ENCODE peak calls at places on chromosomes 6 and 20, in six cellular contexts. M is GM23248; S is central memory CD4-positive, alpha-beta T cell; Y is stimulated activated CD4-positive, alpha-beta T cell treated with anti-CD3 and anti-CD28 coated beads, TNF-alpha, amount 100 ng/mL, for 1 hour; L is NCI-H774; A is ELF-1. O is an unnamed sample.

GRCh38 chr6:29762781-29763214 is 39.6 kb downstream of the HLA-F start:
- DNase-seq in A (no peak), L (no peak), S (no peak), M (peak), Y (no peak), O (peak)

GRCh38 chr6:36676142-36677058 is 2.1 kb upstream of the CDKN1A start:
- DNase-seq in A (peak), Y (no peak), S (no peak), M (peak), L (no peak), O (no peak)

GRCh38 chr6:123830110-123830509 is 26.4 kb downstream of the NKAIN2 start:
- DNase-seq in S (no peak), Y (no peak), L (no peak), A (peak), M (no peak), O (peak)

GRCh38 chr6:133637436-133637835 is 251.5 kb upstream of the TCF21 start:
- DNase-seq in M (no peak), L (no peak), A (no peak), Y (no peak), S (no peak), O (no peak)

GRCh38 chr6:37368961-37369320 is 15.2 kb downstream of the RNF8 start:
- DNase-seq in M (no peak), A (no peak), L (no peak), S (no peak), Y (no peak), O (no peak)

GRCh38 chr6:131831392-131831791 is 23.6 kb downstream of the ENPP1 start:
- DNase-seq in M (peak), A (no peak), Y (no peak), S (no peak), L (no peak), O (no peak)

GRCh38 chr20:47749367-47749766 is 35.9 kb downstream of the SULF2 start:
- DNase-seq in S (no peak), M (no peak), A (no peak), L (no peak), Y (no peak), O (peak)

GRCh38 chr6:170403451-170403850 is 96.9 kb downstream of the FAM120B start:
- DNase-seq in S (no peak), Y (no peak), A (peak), M (peak), L (no peak), O (no peak)

GRCh38 chr6:157253699-157254098 is 69.6 kb downstream of the TMEM242 start:
- DNase-seq in L (no peak), M (no peak), A (no peak), S (no peak), Y (no peak), O (no peak)

GRCh38 chr6:160534050-160534696 is 129.9 kb downstream of the LPA start:
- DNase-seq in Y (peak), S (peak), A (peak), L (peak), M (peak), O (peak)

GRCh38 chr6:117549606-117550005 is 52.7 kb downstream of the GOPC start:
- DNase-seq in S (peak), Y (no peak), L (no peak), A (no peak), M (no peak), O (no peak)

GRCh38 chr6:5580736-5581568 is 319.6 kb downstream of the FARS2 start:
- DNase-seq in M (no peak), S (no peak), Y (no peak), L (no peak), A (no peak), O (no peak)

GRCh38 chr20:51378171-51378928 is 164.2 kb downstream of the NFATC2 start:
- DNase-seq in M (no peak), Y (no peak), L (no peak), S (no peak), A (peak), O (no peak)

GRCh38 chr6:169997930-169998218 is 246.5 kb downstream of the ERMARD start:
- DNase-seq in L (no peak), A (no peak), Y (no peak), S (no peak), M (no peak), O (no peak)

GRCh38 chr20:50331469-50332251 is 141.0 kb downstream of the CEBPB start:
- DNase-seq in L (no peak), M (no peak), Y (no peak), A (no peak), S (no peak), O (no peak)

GRCh38 chr6:170271771-170272314 is 19.0 kb downstream of the DLL1 start:
- DNase-seq in A (no peak), M (no peak), S (peak), L (no peak), Y (no peak), O (no peak)

GRCh38 chr20:59149678-59150504 is 13.7 kb upstream of the ZNF831 start:
- DNase-seq in S (peak), M (no peak), L (no peak), Y (peak), A (peak), O (no peak)

GRCh38 chr20:52529856-52530255 is 338.3 kb upstream of the ZFP64 start:
- DNase-seq in A (no peak), S (no peak), M (peak), Y (no peak), L (no peak), O (no peak)

GRCh38 chr20:22791877-22792525 is 207.6 kb upstream of the FOXA2 start:
- DNase-seq in S (no peak), A (no peak), M (no peak), Y (no peak), L (no peak), O (no peak)

GRCh38 chr6:115983998-115984397 is 76.7 kb downstream of the FRK start:
- DNase-seq in S (no peak), Y (no peak), A (no peak), M (no peak), L (no peak), O (no peak)

GRCh38 chr6:143027058-143027457 is 33.6 kb upstream of the AIG1 start:
- DNase-seq in L (no peak), M (peak), A (peak), Y (peak), S (peak), O (peak)

GRCh38 chr6:30942338-30943060 is 1.7 kb downstream of the MUCL3 start:
- DNase-seq in L (no peak), M (peak), S (no peak), Y (no peak), A (peak), O (peak)

GRCh38 chr6:7136859-7137334 is 29.1 kb downstream of the RREB1 start:
- DNase-seq in Y (no peak), L (no peak), M (no peak), A (peak), S (no peak), O (peak)

GRCh38 chr6:43644940-43645612 is at the start of gene RSPH9:
- DNase-seq in S (peak), A (peak), Y (peak), L (peak), M (peak), O (peak)

GRCh38 chr20:41608606-41609005 is 9.6 kb downstream of the CHD6 start:
- DNase-seq in S (no peak), M (no peak), A (no peak), L (no peak), Y (no peak), O (no peak)

GRCh38 chr6:137405806-137406205 is 88.4 kb downstream of the OLIG3 start:
- DNase-seq in M (no peak), L (no peak), Y (no peak), A (no peak), S (no peak), O (no peak)

GRCh38 chr20:36401336-36401735 is 95.2 kb downstream of the DLGAP4 start:
- DNase-seq in S (no peak), M (no peak), L (no peak), Y (no peak), A (no peak), O (no peak)

GRCh38 chr6:47135772-47136171 is 93.6 kb upstream of the ADGRF1 start:
- DNase-seq in Y (no peak), A (no peak), L (peak), M (peak), S (no peak), O (no peak)

GRCh38 chr6:148085651-148086321 is 256.9 kb upstream of the SASH1 start:
- DNase-seq in M (no peak), S (no peak), A (no peak), Y (no peak), L (no peak), O (no peak)

GRCh38 chr20:152131-152530 is 5.1 kb upstream of the DEFB127 start:
- DNase-seq in A (no peak), Y (no peak), S (no peak), M (no peak), L (no peak), O (no peak)

GRCh38 chr6:161373905-161374451 is 100.1 kb upstream of the AGPAT4 start:
- DNase-seq in S (peak), M (peak), A (peak), L (peak), Y (peak), O (peak)

GRCh38 chr6:46221221-46221793 is 50.5 kb upstream of the ENPP5 start:
- DNase-seq in Y (no peak), L (peak), S (no peak), M (peak), A (peak), O (peak)

GRCh38 chr6:34496103-34496685 is 30.3 kb downstream of the PACSIN1 start:
- DNase-seq in Y (no peak), M (no peak), L (peak), A (no peak), S (no peak), O (no peak)

GRCh38 chr6:134732761-134733160 is 217.1 kb downstream of the ALDH8A1 start:
- DNase-seq in L (no peak), M (peak), A (no peak), S (no peak), Y (no peak), O (no peak)

GRCh38 chr6:20186981-20187380 is 25.3 kb downstream of the MBOAT1 start:
- DNase-seq in S (no peak), Y (no peak), M (peak), A (no peak), L (no peak), O (no peak)

GRCh38 chr20:3846378-3846739 is 275 bp upstream of the MAVS start:
- DNase-seq in S (no peak), L (no peak), Y (no peak), A (peak), M (no peak), O (no peak)

GRCh38 chr20:46161921-46162320 is 43.8 kb downstream of the CD40 start:
- DNase-seq in S (no peak), Y (no peak), M (no peak), A (no peak), L (no peak), O (no peak)

GRCh38 chr6:139338845-139339244 is 35.6 kb downstream of the CITED2 start:
- DNase-seq in S (no peak), L (no peak), M (peak), A (no peak), Y (no peak), O (no peak)

GRCh38 chr6:125748534-125749111 is 809 bp upstream of the HEY2 start:
- DNase-seq in Y (no peak), A (peak), S (peak), L (peak), M (peak), O (peak)

O was measured in NCI-H82.